ENCODE peak calls at places on chromosomes 1 and 21, in four cellular contexts. One of them, this sample, is unnamed.

GRCh38 chr1:157969693-157970485 is 23.6 kb upstream of the KIRREL1 start:
- DNase-seq in ovary: no peak
- DNase-seq in LoVo: peak
- DNase-seq in naive B cell: no peak
- DNase-seq in this sample: no peak

GRCh38 chr21:42496120-42496838 is at the start of gene RSPH1:
- DNase-seq in LoVo: peak
- DNase-seq in naive B cell: peak
- DNase-seq in ovary: peak
- DNase-seq in this sample: peak

GRCh38 chr1:202007703-202008489 is 2.5 kb upstream of the ELF3 start:
- DNase-seq in naive B cell: no peak
- DNase-seq in LoVo: peak
- DNase-seq in ovary: no peak
- DNase-seq in this sample: no peak

GRCh38 chr1:78716186-78716585 is 66.6 kb downstream of the IFI44 start:
- DNase-seq in naive B cell: no peak
- DNase-seq in ovary: no peak
- DNase-seq in LoVo: no peak
- DNase-seq in this sample: no peak

GRCh38 chr1:35850716-35851115 is 32.3 kb upstream of the AGO1 start:
- DNase-seq in ovary: no peak
- DNase-seq in LoVo: no peak
- DNase-seq in naive B cell: no peak
- DNase-seq in this sample: no peak

GRCh38 chr1:94805912-94806311 is 14.2 kb upstream of the SLC44A3 start:
- DNase-seq in naive B cell: peak
- DNase-seq in LoVo: peak
- DNase-seq in ovary: peak
- DNase-seq in this sample: no peak

GRCh38 chr1:4585705-4586104 is 68.7 kb upstream of the AJAP1 start:
- DNase-seq in naive B cell: no peak
- DNase-seq in ovary: no peak
- DNase-seq in LoVo: no peak
- DNase-seq in this sample: no peak

GRCh38 chr1:119327436-119328155 is 41.0 kb upstream of the HAO2 start:
- DNase-seq in LoVo: no peak
- DNase-seq in ovary: peak
- DNase-seq in naive B cell: peak
- DNase-seq in this sample: peak

GRCh38 chr1:237016626-237017025 is 12.4 kb upstream of the MT1HL1 start:
- DNase-seq in ovary: no peak
- DNase-seq in naive B cell: no peak
- DNase-seq in LoVo: no peak
- DNase-seq in this sample: no peak

GRCh38 chr1:1779691-1780597 is 1.7 kb upstream of the NADK start:
- DNase-seq in naive B cell: peak
- DNase-seq in ovary: peak
- DNase-seq in LoVo: no peak
- DNase-seq in this sample: peak

GRCh38 chr1:64062941-64063581 is 140.4 kb upstream of the UBE2U start:
- DNase-seq in naive B cell: no peak
- DNase-seq in LoVo: no peak
- DNase-seq in ovary: no peak
- DNase-seq in this sample: no peak

GRCh38 chr1:22208265-22208972 is 65.5 kb upstream of the WNT4 start:
- DNase-seq in ovary: no peak
- DNase-seq in LoVo: no peak
- DNase-seq in naive B cell: no peak
- DNase-seq in this sample: peak

GRCh38 chr1:2379733-2380404 is 11.5 kb downstream of the MORN1 start:
- DNase-seq in naive B cell: no peak
- DNase-seq in ovary: peak
- DNase-seq in LoVo: no peak
- DNase-seq in this sample: peak

GRCh38 chr1:7888248-7889010 is 35.6 kb upstream of the UTS2 start:
- DNase-seq in LoVo: no peak
- DNase-seq in naive B cell: no peak
- DNase-seq in ovary: no peak
- DNase-seq in this sample: no peak

GRCh38 chr1:234222561-234223280 is 150.5 kb upstream of the COA6 start:
- DNase-seq in ovary: no peak
- DNase-seq in naive B cell: no peak
- DNase-seq in LoVo: no peak
- DNase-seq in this sample: no peak

GRCh38 chr21:40844935-40845334 is 2.0 kb downstream of the DSCAM start:
- DNase-seq in naive B cell: no peak
- DNase-seq in ovary: no peak
- DNase-seq in LoVo: no peak
- DNase-seq in this sample: no peak

GRCh38 chr1:71836899-71837298 is 445.4 kb downstream of the NEGR1 start:
- DNase-seq in naive B cell: no peak
- DNase-seq in LoVo: no peak
- DNase-seq in ovary: no peak
- DNase-seq in this sample: no peak

GRCh38 chr1:46248122-46248920 is 758 bp downstream of the RAD54L start:
- DNase-seq in ovary: peak
- DNase-seq in naive B cell: no peak
- DNase-seq in LoVo: peak
- DNase-seq in this sample: peak

GRCh38 chr21:37516998-37517397 is 150.4 kb downstream of the DYRK1A start:
- DNase-seq in LoVo: no peak
- DNase-seq in ovary: no peak
- DNase-seq in naive B cell: no peak
- DNase-seq in this sample: no peak

GRCh38 chr1:115669002-115669673 is 27.4 kb downstream of the VANGL1 start:
- DNase-seq in LoVo: peak
- DNase-seq in naive B cell: no peak
- DNase-seq in ovary: no peak
- DNase-seq in this sample: no peak

GRCh38 chr1:198156111-198156744 is 570 bp upstream of the NEK7 start:
- DNase-seq in LoVo: peak
- DNase-seq in ovary: peak
- DNase-seq in naive B cell: peak
- DNase-seq in this sample: peak

GRCh38 chr1:52663716-52664115 is 30.7 kb downstream of the SHISAL2A start:
- DNase-seq in LoVo: no peak
- DNase-seq in naive B cell: no peak
- DNase-seq in ovary: no peak
- DNase-seq in this sample: no peak

GRCh38 chr1:216723274-216723780 is at the start of gene ESRRG:
- DNase-seq in ovary: peak
- DNase-seq in LoVo: no peak
- DNase-seq in naive B cell: no peak
- DNase-seq in this sample: peak